ENCODE peak calls at places on chromosomes 12 and 14, in eight cellular contexts. One of them, this sample, is unnamed.

GRCh38 chr14:87613856-87614255 is 379.1 kb downstream of the GALC start:
- DNase-seq in HCT116: no peak
- DNase-seq in adrenal gland: no peak
- DNase-seq in stomach: no peak
- DNase-seq in coronary artery: no peak
- DNase-seq in IMR-90: no peak
- DNase-seq in HL-60: no peak
- DNase-seq in effector memory CD4-positive, alpha-beta T cell: no peak
- DNase-seq in this sample: no peak

GRCh38 chr14:104096318-104096717 is 10.8 kb downstream of the ASPG start:
- DNase-seq in HCT116: no peak
- DNase-seq in adrenal gland: no peak
- DNase-seq in stomach: no peak
- DNase-seq in coronary artery: no peak
- DNase-seq in IMR-90: no peak
- DNase-seq in HL-60: no peak
- DNase-seq in effector memory CD4-positive, alpha-beta T cell: no peak
- DNase-seq in this sample: peak

GRCh38 chr12:68097386-68097785 is 62.2 kb downstream of the IFNG start:
- DNase-seq in HCT116: no peak
- DNase-seq in adrenal gland: no peak
- DNase-seq in stomach: no peak
- DNase-seq in coronary artery: no peak
- DNase-seq in IMR-90: no peak
- DNase-seq in HL-60: no peak
- DNase-seq in effector memory CD4-positive, alpha-beta T cell: no peak
- DNase-seq in this sample: no peak

GRCh38 chr14:81459421-81459820 is 59.3 kb upstream of the STON2 start:
- DNase-seq in HCT116: no peak
- DNase-seq in adrenal gland: no peak
- DNase-seq in stomach: no peak
- DNase-seq in coronary artery: no peak
- DNase-seq in IMR-90: no peak
- DNase-seq in HL-60: no peak
- DNase-seq in effector memory CD4-positive, alpha-beta T cell: no peak
- DNase-seq in this sample: no peak

GRCh38 chr14:22200977-22201605 is 387.9 kb downstream of the DAD1 start:
- DNase-seq in HCT116: peak
- DNase-seq in adrenal gland: no peak
- DNase-seq in stomach: no peak
- DNase-seq in coronary artery: no peak
- DNase-seq in IMR-90: peak
- DNase-seq in HL-60: peak
- DNase-seq in effector memory CD4-positive, alpha-beta T cell: no peak
- DNase-seq in this sample: no peak

GRCh38 chr12:31368666-31369361 is 42.9 kb upstream of the SINHCAF start:
- DNase-seq in HCT116: no peak
- DNase-seq in adrenal gland: no peak
- DNase-seq in stomach: peak
- DNase-seq in coronary artery: no peak
- DNase-seq in IMR-90: peak
- DNase-seq in HL-60: no peak
- DNase-seq in effector memory CD4-positive, alpha-beta T cell: no peak
- DNase-seq in this sample: no peak

GRCh38 chr12:49328816-49329215 is 5.8 kb downstream of the TROAP start:
- DNase-seq in HCT116: no peak
- DNase-seq in adrenal gland: no peak
- DNase-seq in stomach: peak
- DNase-seq in coronary artery: no peak
- DNase-seq in IMR-90: no peak
- DNase-seq in HL-60: no peak
- DNase-seq in effector memory CD4-positive, alpha-beta T cell: no peak
- DNase-seq in this sample: no peak

GRCh38 chr14:96616168-96616681 is 114.0 kb downstream of the PAPOLA start:
- DNase-seq in HCT116: no peak
- DNase-seq in adrenal gland: no peak
- DNase-seq in stomach: no peak
- DNase-seq in coronary artery: no peak
- DNase-seq in IMR-90: no peak
- DNase-seq in HL-60: no peak
- DNase-seq in effector memory CD4-positive, alpha-beta T cell: no peak
- DNase-seq in this sample: no peak

GRCh38 chr12:100356646-100357223 is at the start of gene SLC17A8:
- DNase-seq in HCT116: no peak
- DNase-seq in adrenal gland: no peak
- DNase-seq in stomach: no peak
- DNase-seq in coronary artery: no peak
- DNase-seq in IMR-90: no peak
- DNase-seq in HL-60: no peak
- DNase-seq in effector memory CD4-positive, alpha-beta T cell: no peak
- DNase-seq in this sample: no peak

GRCh38 chr12:98895086-98895651 is 250.1 kb downstream of the APAF1 start:
- DNase-seq in HCT116: no peak
- DNase-seq in adrenal gland: no peak
- DNase-seq in stomach: no peak
- DNase-seq in coronary artery: no peak
- DNase-seq in IMR-90: no peak
- DNase-seq in HL-60: no peak
- DNase-seq in effector memory CD4-positive, alpha-beta T cell: no peak
- DNase-seq in this sample: peak

GRCh38 chr12:67592228-67593011 is 56.1 kb upstream of the DYRK2 start:
- DNase-seq in HCT116: peak
- DNase-seq in adrenal gland: no peak
- DNase-seq in stomach: no peak
- DNase-seq in coronary artery: no peak
- DNase-seq in IMR-90: peak
- DNase-seq in HL-60: no peak
- DNase-seq in effector memory CD4-positive, alpha-beta T cell: no peak
- DNase-seq in this sample: no peak

GRCh38 chr14:90288646-90289355 is 32.4 kb downstream of the PSMC1 start:
- DNase-seq in HCT116: no peak
- DNase-seq in adrenal gland: no peak
- DNase-seq in stomach: no peak
- DNase-seq in coronary artery: no peak
- DNase-seq in IMR-90: peak
- DNase-seq in HL-60: no peak
- DNase-seq in effector memory CD4-positive, alpha-beta T cell: no peak
- DNase-seq in this sample: no peak

GRCh38 chr12:54571857-54572195 is 16.6 kb downstream of the PPP1R1A start:
- DNase-seq in HCT116: no peak
- DNase-seq in adrenal gland: no peak
- DNase-seq in stomach: no peak
- DNase-seq in coronary artery: no peak
- DNase-seq in IMR-90: no peak
- DNase-seq in HL-60: no peak
- DNase-seq in effector memory CD4-positive, alpha-beta T cell: no peak
- DNase-seq in this sample: no peak

GRCh38 chr12:77648716-77649115 is 182.0 kb upstream of the NAV3 start:
- DNase-seq in HCT116: no peak
- DNase-seq in adrenal gland: no peak
- DNase-seq in stomach: no peak
- DNase-seq in coronary artery: no peak
- DNase-seq in IMR-90: no peak
- DNase-seq in HL-60: no peak
- DNase-seq in effector memory CD4-positive, alpha-beta T cell: no peak
- DNase-seq in this sample: no peak

GRCh38 chr12:45205165-45205825 is 10.6 kb upstream of the ANO6 start:
- DNase-seq in HCT116: no peak
- DNase-seq in adrenal gland: no peak
- DNase-seq in stomach: no peak
- DNase-seq in coronary artery: no peak
- DNase-seq in IMR-90: no peak
- DNase-seq in HL-60: no peak
- DNase-seq in effector memory CD4-positive, alpha-beta T cell: no peak
- DNase-seq in this sample: no peak

GRCh38 chr12:3458041-3458440 is 33.0 kb upstream of the PRMT8 start:
- DNase-seq in HCT116: peak
- DNase-seq in adrenal gland: no peak
- DNase-seq in stomach: no peak
- DNase-seq in coronary artery: no peak
- DNase-seq in IMR-90: no peak
- DNase-seq in HL-60: no peak
- DNase-seq in effector memory CD4-positive, alpha-beta T cell: no peak
- DNase-seq in this sample: no peak

GRCh38 chr14:33359288-33359881 is 420.7 kb downstream of the NPAS3 start:
- DNase-seq in HCT116: no peak
- DNase-seq in adrenal gland: no peak
- DNase-seq in stomach: no peak
- DNase-seq in coronary artery: no peak
- DNase-seq in IMR-90: no peak
- DNase-seq in HL-60: no peak
- DNase-seq in effector memory CD4-positive, alpha-beta T cell: no peak
- DNase-seq in this sample: no peak

GRCh38 chr14:55936691-55937090 is 181.5 kb upstream of the PELI2 start:
- DNase-seq in HCT116: no peak
- DNase-seq in adrenal gland: no peak
- DNase-seq in stomach: peak
- DNase-seq in coronary artery: no peak
- DNase-seq in IMR-90: no peak
- DNase-seq in HL-60: no peak
- DNase-seq in effector memory CD4-positive, alpha-beta T cell: no peak
- DNase-seq in this sample: no peak

GRCh38 chr14:73261075-73261474 is 23.8 kb downstream of the PAPLN start:
- DNase-seq in HCT116: no peak
- DNase-seq in adrenal gland: no peak
- DNase-seq in stomach: no peak
- DNase-seq in coronary artery: no peak
- DNase-seq in IMR-90: no peak
- DNase-seq in HL-60: no peak
- DNase-seq in effector memory CD4-positive, alpha-beta T cell: no peak
- DNase-seq in this sample: no peak

GRCh38 chr12:112207397-112207924 is 82.1 kb downstream of the TRAFD1 start:
- DNase-seq in HCT116: no peak
- DNase-seq in adrenal gland: no peak
- DNase-seq in stomach: no peak
- DNase-seq in coronary artery: no peak
- DNase-seq in IMR-90: no peak
- DNase-seq in HL-60: no peak
- DNase-seq in effector memory CD4-positive, alpha-beta T cell: no peak
- DNase-seq in this sample: no peak

GRCh38 chr12:112214064-112214463 is 88.7 kb downstream of the TRAFD1 start:
- DNase-seq in HCT116: no peak
- DNase-seq in adrenal gland: no peak
- DNase-seq in stomach: no peak
- DNase-seq in coronary artery: no peak
- DNase-seq in IMR-90: no peak
- DNase-seq in HL-60: no peak
- DNase-seq in effector memory CD4-positive, alpha-beta T cell: no peak
- DNase-seq in this sample: no peak

DNA sequence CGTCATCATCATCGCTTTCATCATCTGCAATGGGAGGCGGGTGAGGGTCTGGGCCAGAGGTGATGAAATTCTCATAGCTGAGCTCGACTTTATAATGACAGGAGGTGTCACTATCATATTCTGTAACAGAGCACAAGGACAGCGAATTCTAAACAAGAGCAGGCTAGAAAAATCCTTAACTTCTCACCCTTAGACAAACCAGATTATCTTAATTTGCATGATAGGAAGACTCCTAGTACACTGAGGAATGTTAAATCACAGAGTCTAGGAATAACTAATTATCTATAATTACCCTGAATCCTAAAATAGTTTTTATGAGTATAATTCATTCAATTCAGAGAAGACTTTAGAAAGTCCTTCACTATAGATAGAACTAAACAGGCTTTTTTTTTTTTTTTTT is 83.2 kb downstream of the TRAFD1 start:
- DNase-seq in HCT116: no peak
- DNase-seq in adrenal gland: no peak
- DNase-seq in stomach: no peak
- DNase-seq in coronary artery: no peak
- DNase-seq in IMR-90: no peak
- DNase-seq in HL-60: no peak
- DNase-seq in effector memory CD4-positive, alpha-beta T cell: no peak
- DNase-seq in this sample: no peak
- H3K4me3 ChIP-seq in HCT116: no peak
- H3K4me3 ChIP-seq in adrenal gland: no peak
- H3K4me3 ChIP-seq in stomach: no peak
- H3K4me3 ChIP-seq in coronary artery: no peak
- H3K4me3 ChIP-seq in IMR-90: no peak
- H3K4me3 ChIP-seq in HL-60: no peak
- H3K4me3 ChIP-seq in effector memory CD4-positive, alpha-beta T cell: no peak
- H3K4me3 ChIP-seq in this sample: no peak

GRCh38 chr14:37165794-37166193 is 6.6 kb downstream of the SLC25A21 start:
- DNase-seq in HCT116: no peak
- DNase-seq in adrenal gland: no peak
- DNase-seq in stomach: no peak
- DNase-seq in coronary artery: no peak
- DNase-seq in IMR-90: no peak
- DNase-seq in HL-60: no peak
- DNase-seq in effector memory CD4-positive, alpha-beta T cell: no peak
- DNase-seq in this sample: no peak

GRCh38 chr14:37170993-37171392 is 1.4 kb downstream of the SLC25A21 start:
- DNase-seq in HCT116: no peak
- DNase-seq in adrenal gland: no peak
- DNase-seq in stomach: no peak
- DNase-seq in coronary artery: no peak
- DNase-seq in IMR-90: no peak
- DNase-seq in HL-60: no peak
- DNase-seq in effector memory CD4-positive, alpha-beta T cell: no peak
- DNase-seq in this sample: no peak

GRCh38 chr14:37170237-37170636 is 2.2 kb downstream of the SLC25A21 start:
- DNase-seq in HCT116: no peak
- DNase-seq in adrenal gland: no peak
- DNase-seq in stomach: no peak
- DNase-seq in coronary artery: no peak
- DNase-seq in IMR-90: no peak
- DNase-seq in HL-60: no peak
- DNase-seq in effector memory CD4-positive, alpha-beta T cell: no peak
- DNase-seq in this sample: no peak

GRCh38 chr14:37168721-37169120 is 3.7 kb downstream of the SLC25A21 start:
- DNase-seq in HCT116: no peak
- DNase-seq in adrenal gland: peak
- DNase-seq in stomach: peak
- DNase-seq in coronary artery: no peak
- DNase-seq in IMR-90: no peak
- DNase-seq in HL-60: no peak
- DNase-seq in effector memory CD4-positive, alpha-beta T cell: no peak
- DNase-seq in this sample: no peak

GRCh38 chr14:37167151-37168047 is 5.0 kb downstream of the SLC25A21 start:
- DNase-seq in HCT116: no peak
- DNase-seq in adrenal gland: no peak
- DNase-seq in stomach: no peak
- DNase-seq in coronary artery: no peak
- DNase-seq in IMR-90: no peak
- DNase-seq in HL-60: no peak
- DNase-seq in effector memory CD4-positive, alpha-beta T cell: no peak
- DNase-seq in this sample: no peak
- H3K27ac ChIP-seq in HCT116: no peak
- H3K27ac ChIP-seq in adrenal gland: no peak
- H3K27ac ChIP-seq in stomach: no peak
- H3K27ac ChIP-seq in coronary artery: no peak
- H3K27ac ChIP-seq in IMR-90: no peak
- H3K27ac ChIP-seq in HL-60: no peak
- H3K27ac ChIP-seq in effector memory CD4-positive, alpha-beta T cell: no peak
- H3K27ac ChIP-seq in this sample: no peak

GRCh38 chr14:100374270-100374669 is 51.1 kb downstream of the SLC25A47 start:
- DNase-seq in HCT116: no peak
- DNase-seq in adrenal gland: no peak
- DNase-seq in stomach: no peak
- DNase-seq in coronary artery: no peak
- DNase-seq in IMR-90: no peak
- DNase-seq in HL-60: peak
- DNase-seq in effector memory CD4-positive, alpha-beta T cell: no peak
- DNase-seq in this sample: no peak
- H3K4me3 ChIP-seq in HCT116: peak
- H3K4me3 ChIP-seq in adrenal gland: no peak
- H3K4me3 ChIP-seq in stomach: peak
- H3K4me3 ChIP-seq in coronary artery: peak
- H3K4me3 ChIP-seq in IMR-90: peak
- H3K4me3 ChIP-seq in HL-60: peak
- H3K4me3 ChIP-seq in effector memory CD4-positive, alpha-beta T cell: no peak
- H3K4me3 ChIP-seq in this sample: peak

GRCh38 chr12:125079943-125080645 is 14.9 kb downstream of the AACS start:
- DNase-seq in HCT116: no peak
- DNase-seq in adrenal gland: no peak
- DNase-seq in stomach: no peak
- DNase-seq in coronary artery: no peak
- DNase-seq in IMR-90: no peak
- DNase-seq in HL-60: no peak
- DNase-seq in effector memory CD4-positive, alpha-beta T cell: no peak
- DNase-seq in this sample: peak
- H3K27ac ChIP-seq in HCT116: no peak
- H3K27ac ChIP-seq in adrenal gland: no peak
- H3K27ac ChIP-seq in stomach: no peak
- H3K27ac ChIP-seq in coronary artery: peak
- H3K27ac ChIP-seq in IMR-90: no peak
- H3K27ac ChIP-seq in HL-60: no peak
- H3K27ac ChIP-seq in effector memory CD4-positive, alpha-beta T cell: no peak
- H3K27ac ChIP-seq in this sample: no peak